ENCODE peak calls at places on chromosomes 7 and 10, in eight cellular contexts. X is A549, Z is HL-60, W is HCT116, U is GM23338, Y is K562, L is GM12878, C is HepG2. O is an unnamed sample.

GRCh38 chr10:5393529-5393928 is 11.1 kb downstream of the TUBAL3 start:
- DNase-seq in X (no peak), Z (no peak), W (no peak), U (no peak), Y (no peak), L (no peak), C (no peak), O (no peak)

GRCh38 chr10:114246679-114247305 is 7.7 kb downstream of the VWA2 start:
- DNase-seq in X (no peak), Z (no peak), W (no peak), U (no peak), Y (no peak), L (no peak), C (no peak), O (no peak)

GRCh38 chr10:92915892-92916291 is 67.6 kb downstream of the EXOC6 start:
- DNase-seq in X (no peak), Z (no peak), W (no peak), U (no peak), Y (no peak), L (no peak), C (no peak), O (no peak)

GRCh38 chr7:77258014-77258413 is 58.4 kb upstream of the FGL2 start:
- DNase-seq in X (no peak), Z (peak), W (no peak), U (no peak), Y (no peak), L (no peak), C (no peak), O (no peak)

GRCh38 chr7:1897861-1898627 is 228.0 kb downstream of the ELFN1 start:
- DNase-seq in X (no peak), Z (no peak), W (no peak), U (no peak), Y (no peak), L (no peak), C (no peak), O (no peak)

GRCh38 chr10:91598211-91598981 is 34.5 kb downstream of the PPP1R3C start:
- DNase-seq in X (peak), Z (no peak), W (peak), U (no peak), Y (no peak), L (no peak), C (no peak), O (no peak)

GRCh38 chr7:138590154-138590553 is 111.0 kb downstream of the SVOPL start:
- DNase-seq in X (no peak), Z (no peak), W (no peak), U (peak), Y (no peak), L (no peak), C (no peak), O (no peak)

GRCh38 chr7:6705959-6706665 is 635 bp downstream of the ZNF12 start:
- DNase-seq in X (peak), Z (peak), W (no peak), U (peak), Y (peak), L (no peak), C (peak), O (no peak)

GRCh38 chr7:51545131-51545530 is 228.5 kb upstream of the COBL start:
- DNase-seq in X (no peak), Z (no peak), W (no peak), U (no peak), Y (no peak), L (no peak), C (no peak), O (no peak)

GRCh38 chr7:45088821-45089313 is at the start of gene NACAD:
- DNase-seq in X (peak), Z (no peak), W (no peak), U (peak), Y (peak), L (no peak), C (no peak), O (no peak)

GRCh38 chr10:108411181-108411580 is 1246.7 kb upstream of the SORCS1 start:
- DNase-seq in X (no peak), Z (peak), W (no peak), U (no peak), Y (no peak), L (no peak), C (no peak), O (no peak)

GRCh38 chr10:36647540-36647939 is 477.9 kb upstream of the ANKRD30A start:
- DNase-seq in X (no peak), Z (no peak), W (no peak), U (peak), Y (no peak), L (no peak), C (no peak), O (no peak)

GRCh38 chr10:14953452-14954000 is 370 bp downstream of the DCLRE1C start:
- DNase-seq in X (peak), Z (no peak), W (peak), U (peak), Y (peak), L (peak), C (no peak), O (no peak)

GRCh38 chr10:23358357-23358756 is 13.8 kb upstream of the C10orf67 start:
- DNase-seq in X (no peak), Z (no peak), W (no peak), U (peak), Y (no peak), L (no peak), C (no peak), O (no peak)

GRCh38 chr7:129773871-129774270 is 162.4 kb downstream of the NRF1 start:
- DNase-seq in X (no peak), Z (no peak), W (no peak), U (no peak), Y (no peak), L (no peak), C (no peak), O (no peak)

GRCh38 chr10:104639595-104640338 is 1.3 kb upstream of the SORCS3 start:
- DNase-seq in X (no peak), Z (no peak), W (no peak), U (peak), Y (no peak), L (no peak), C (no peak), O (no peak)

GRCh38 chr10:34235164-34235832 is 579.8 kb downstream of the PARD3 start:
- DNase-seq in X (no peak), Z (no peak), W (no peak), U (peak), Y (no peak), L (no peak), C (no peak), O (no peak)

GRCh38 chr10:131885391-131886165 is 15.2 kb upstream of the PPP2R2D start:
- DNase-seq in X (peak), Z (peak), W (no peak), U (peak), Y (peak), L (no peak), C (peak), O (no peak)

GRCh38 chr10:131882590-131883451 is 18.0 kb upstream of the PPP2R2D start:
- DNase-seq in X (no peak), Z (no peak), W (no peak), U (no peak), Y (no peak), L (no peak), C (no peak), O (no peak)

GRCh38 chr10:131880016-131880590 is 20.7 kb upstream of the PPP2R2D start:
- DNase-seq in X (no peak), Z (no peak), W (no peak), U (no peak), Y (no peak), L (no peak), C (no peak), O (no peak)

GRCh38 chr10:131881104-131881880 is 19.5 kb upstream of the PPP2R2D start:
- DNase-seq in X (no peak), Z (no peak), W (no peak), U (no peak), Y (no peak), L (no peak), C (no peak), O (no peak)

DNA sequence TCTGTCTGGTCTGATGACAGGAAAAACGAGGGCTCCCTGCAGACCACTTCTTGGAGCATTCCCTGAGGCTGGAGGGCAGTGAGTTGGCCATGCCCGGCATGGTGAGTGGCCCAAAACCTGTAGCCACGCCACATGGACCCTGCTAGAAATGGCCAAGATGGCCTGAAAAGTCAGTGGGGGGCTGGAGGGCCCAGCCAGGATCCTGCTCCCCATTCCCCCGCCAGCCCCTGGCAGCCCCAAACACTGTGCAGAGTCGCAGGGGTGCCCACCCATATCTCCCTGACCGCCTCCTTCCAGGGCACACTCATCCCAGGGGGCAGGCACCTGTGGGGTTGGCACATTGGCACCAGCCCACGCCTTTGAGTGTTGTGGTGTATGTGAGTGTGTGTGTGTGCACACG is 18.7 kb upstream of the PPP2R2D start:
- DNase-seq in X (no peak), Z (no peak), W (no peak), U (no peak), Y (no peak), L (no peak), C (no peak), O (no peak)
- TF ChIP-seq REST in X (no peak), Z (no peak), W (no peak), U (no peak), Y (no peak), L (no peak), C (no peak), O (no peak)

GRCh38 chr10:31773749-31774148 is 154.9 kb downstream of the ARHGAP12 start:
- DNase-seq in X (no peak), Z (no peak), W (no peak), U (no peak), Y (no peak), L (no peak), C (no peak), O (no peak)

GRCh38 chr10:31774291-31774900 is 154.2 kb downstream of the ARHGAP12 start:
- DNase-seq in X (no peak), Z (no peak), W (no peak), U (peak), Y (no peak), L (no peak), C (no peak), O (no peak)

GRCh38 chr10:31778627-31779026 is 150.0 kb downstream of the ARHGAP12 start:
- DNase-seq in X (no peak), Z (no peak), W (no peak), U (no peak), Y (no peak), L (no peak), C (no peak), O (no peak)

GRCh38 chr10:31776159-31776558 is 152.5 kb downstream of the ARHGAP12 start:
- DNase-seq in X (no peak), Z (no peak), W (no peak), U (no peak), Y (no peak), L (no peak), C (no peak), O (no peak)

GRCh38 chr10:31774928-31775668 is 153.5 kb downstream of the ARHGAP12 start:
- DNase-seq in X (no peak), Z (no peak), W (no peak), U (no peak), Y (no peak), L (no peak), C (no peak), O (no peak)
- TF ChIP-seq REST in X (no peak), Z (no peak), W (no peak), U (no peak), Y (no peak), L (no peak), C (no peak), O (no peak)

DNA sequence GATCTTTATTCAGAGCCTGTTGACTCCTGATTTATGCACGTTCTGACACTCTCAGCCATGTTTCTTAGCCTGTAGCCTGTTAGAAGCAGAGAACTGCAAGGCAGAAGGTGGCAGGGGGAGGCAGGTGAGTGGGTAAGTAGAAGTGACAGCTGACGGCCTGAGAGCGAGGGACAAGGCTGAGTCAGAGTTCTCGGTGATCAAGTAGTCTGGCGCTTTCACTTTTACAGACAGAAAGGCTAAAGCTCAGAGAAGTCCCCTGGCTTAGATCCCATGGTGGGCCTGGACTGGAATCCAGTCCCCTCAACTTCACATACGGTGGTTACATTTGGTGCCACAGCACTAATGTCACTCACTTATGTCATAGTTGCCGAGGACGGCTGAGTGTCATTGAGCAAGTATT is 139.0 kb downstream of the TACC2 start:
- DNase-seq in X (no peak), Z (no peak), W (no peak), U (no peak), Y (no peak), L (no peak), C (no peak), O (no peak)
- TF ChIP-seq REST in X (no peak), Z (no peak), W (no peak), U (no peak), Y (no peak), L (no peak), C (no peak), O (no peak)

GRCh38 chr7:46757006-46757405 is 824.9 kb downstream of the TNS3 start:
- DNase-seq in X (no peak), Z (no peak), W (no peak), U (no peak), Y (no peak), L (no peak), C (no peak), O (no peak)

GRCh38 chr7:46764100-46764941 is 817.6 kb downstream of the TNS3 start:
- DNase-seq in X (peak), Z (no peak), W (peak), U (no peak), Y (no peak), L (peak), C (no peak), O (peak)

GRCh38 chr7:46763348-46763747 is 818.6 kb downstream of the TNS3 start:
- DNase-seq in X (no peak), Z (no peak), W (no peak), U (no peak), Y (no peak), L (no peak), C (no peak), O (no peak)

GRCh38 chr7:46756256-46756655 is 825.7 kb downstream of the TNS3 start:
- DNase-seq in X (no peak), Z (no peak), W (no peak), U (no peak), Y (no peak), L (no peak), C (no peak), O (no peak)

DNA sequence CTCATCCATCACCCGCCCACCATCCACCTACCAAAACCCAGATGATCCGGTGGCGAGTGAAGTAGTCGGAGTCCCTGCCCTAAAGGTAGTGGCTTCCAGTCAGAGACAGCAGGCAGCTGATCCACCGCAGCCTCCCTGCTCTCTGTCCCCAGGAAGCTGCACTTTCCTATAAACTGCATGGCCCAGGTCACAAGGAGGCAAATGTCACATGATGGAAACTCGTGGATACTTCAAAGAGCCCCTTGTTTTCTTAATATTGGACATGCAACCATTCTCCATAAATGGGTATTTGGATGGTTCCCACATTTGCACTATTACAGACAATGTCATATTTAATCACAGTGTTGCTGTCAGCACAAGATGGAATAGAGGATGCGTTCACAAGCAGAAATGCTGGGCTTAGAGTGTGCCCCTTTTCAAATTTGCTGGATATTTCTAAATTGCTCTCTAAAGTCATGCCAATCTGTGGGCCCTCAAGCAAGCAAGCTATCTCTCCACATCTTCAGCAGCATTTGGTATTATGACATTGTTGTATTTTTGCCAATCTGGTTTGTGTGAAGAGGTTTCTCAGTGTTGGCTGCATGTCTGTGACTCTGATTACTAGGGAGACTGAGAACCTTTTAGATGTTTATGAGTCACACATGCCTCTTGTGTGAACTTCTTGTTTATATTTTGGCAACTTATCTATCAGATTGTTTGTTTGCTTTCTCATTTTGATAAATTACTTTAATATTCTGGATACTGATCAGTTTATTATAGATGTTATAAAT is 822.0 kb downstream of the TNS3 start:
- DNase-seq in X (no peak), Z (no peak), W (no peak), U (no peak), Y (no peak), L (no peak), C (no peak), O (no peak)
- TF ChIP-seq REST in X (no peak), Z (no peak), W (no peak), U (no peak), Y (no peak), L (no peak), C (no peak), O (no peak)

DNA sequence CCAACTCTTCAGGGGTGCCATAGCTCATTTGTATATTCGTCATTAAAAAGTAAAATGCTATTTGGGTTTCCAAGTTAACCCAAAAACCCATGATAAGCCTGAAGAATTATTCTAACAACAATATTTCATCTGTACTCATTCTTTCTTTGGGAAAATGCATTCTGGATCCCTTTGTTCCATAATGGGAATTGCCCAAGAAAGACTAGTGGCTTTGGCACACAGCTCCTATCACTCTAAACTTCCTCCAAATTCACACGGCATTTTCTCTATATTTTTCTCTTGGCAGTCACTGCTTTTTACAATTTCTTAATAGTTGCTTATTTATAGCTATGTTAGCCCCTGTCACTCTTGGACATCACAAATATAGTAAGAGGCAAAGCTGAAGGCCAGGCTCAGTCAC is 29.1 kb downstream of the CHCHD3 start:
- DNase-seq in X (no peak), Z (no peak), W (no peak), U (no peak), Y (no peak), L (no peak), C (no peak), O (no peak)
- TF ChIP-seq REST in X (no peak), Z (no peak), W (no peak), U (no peak), Y (no peak), L (no peak), C (no peak), O (no peak)

GRCh38 chr7:120877706-120878105 is 19.8 kb upstream of the TSPAN12 start:
- DNase-seq in X (no peak), Z (no peak), W (no peak), U (no peak), Y (no peak), L (no peak), C (no peak), O (no peak)
- TF ChIP-seq REST in X (no peak), Z (no peak), W (no peak), U (no peak), Y (no peak), L (no peak), C (no peak), O (no peak)

GRCh38 chr10:124896751-124897150 is 45.2 kb upstream of the ZRANB1 start:
- DNase-seq in X (no peak), Z (no peak), W (no peak), U (no peak), Y (no peak), L (no peak), C (no peak), O (no peak)

GRCh38 chr10:124892905-124893304 is 49.0 kb upstream of the ZRANB1 start:
- DNase-seq in X (no peak), Z (no peak), W (no peak), U (no peak), Y (no peak), L (no peak), C (no peak), O (no peak)

GRCh38 chr10:124892031-124892430 is 49.9 kb upstream of the ZRANB1 start:
- DNase-seq in X (no peak), Z (no peak), W (no peak), U (no peak), Y (no peak), L (no peak), C (no peak), O (no peak)

GRCh38 chr10:124898493-124898892 is 43.4 kb upstream of the ZRANB1 start:
- DNase-seq in X (no peak), Z (no peak), W (no peak), U (peak), Y (no peak), L (no peak), C (peak), O (no peak)

DNA sequence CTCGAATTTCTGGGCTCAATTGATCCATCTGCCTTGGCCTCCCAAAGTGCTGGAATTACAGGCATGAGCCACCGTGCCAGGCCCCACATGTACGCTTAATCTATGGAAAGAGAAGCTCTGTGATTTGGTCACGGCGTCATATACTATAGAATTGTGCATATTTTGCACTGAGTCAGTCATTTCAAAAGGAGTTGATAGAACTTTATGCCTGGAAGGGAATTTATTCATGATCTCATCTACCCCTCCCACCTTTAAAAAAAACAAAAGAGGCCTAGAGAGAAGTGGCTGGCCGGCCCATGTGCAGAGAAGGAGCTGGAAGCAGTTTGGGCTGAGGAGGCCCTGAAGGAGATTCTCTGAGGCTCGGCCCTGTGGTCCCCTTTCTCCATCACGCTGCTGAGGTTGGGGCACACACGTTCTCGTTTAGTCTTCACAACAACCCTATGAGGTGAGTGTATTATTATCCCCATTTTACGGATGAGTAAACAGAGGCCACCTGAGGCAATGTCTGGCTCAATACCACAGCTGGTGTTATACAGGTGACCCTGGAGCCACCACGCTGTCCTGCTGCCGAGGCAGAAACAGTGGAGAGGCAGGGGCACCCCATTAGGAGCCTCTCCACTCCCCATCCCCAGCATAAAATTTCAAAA is 47.2 kb upstream of the ZRANB1 start:
- DNase-seq in X (no peak), Z (no peak), W (no peak), U (no peak), Y (no peak), L (no peak), C (no peak), O (no peak)
- TF ChIP-seq REST in X (no peak), Z (no peak), W (no peak), U (no peak), Y (no peak), L (no peak), C (no peak), O (no peak)

O was measured in Panc1.